ENCODE peak calls at places on chromosome 19, in eight cellular contexts. R is neural progenitor cell; V is heart right ventricle; Z is A549; C is esophagus muscularis mucosa; E is CD8-positive, alpha-beta memory T cell; A is tibial nerve; Y is CD8-positive, alpha-beta T cell. G is an unnamed sample.

GRCh38 chr19:51071006-51071405 is 6.1 kb upstream of the KLK13 start:
- DNase-seq in R (no peak), V (no peak), Z (no peak), C (no peak), E (no peak), A (no peak), Y (no peak), G (no peak)

GRCh38 chr19:35417278-35417677 is 30.8 kb upstream of the FFAR2 start:
- DNase-seq in R (no peak), V (no peak), Z (no peak), C (no peak), E (no peak), A (no peak), Y (no peak), G (no peak)

GRCh38 chr19:29845576-29846176 is 33.9 kb downstream of the CCNE1 start:
- DNase-seq in R (peak; percentile 38), V (no peak), Z (peak; percentile 84), C (no peak), E (peak; percentile 12), A (no peak), Y (peak; percentile 60), G (peak; percentile 18)

GRCh38 chr19:56476671-56477428 is at the start of gene ZNF667:
- DNase-seq in R (peak; percentile 7), V (no peak), Z (no peak), C (no peak), E (no peak), A (peak; percentile 16), Y (no peak), G (peak; percentile 11)

GRCh38 chr19:57978586-57979289 is 4.4 kb upstream of the C19orf18 start:
- DNase-seq in R (no peak), V (no peak), Z (no peak), C (no peak), E (no peak), A (no peak), Y (no peak), G (no peak)

GRCh38 chr19:12788025-12788681 is 3.1 kb upstream of the JUNB start:
- DNase-seq in R (no peak), V (no peak), Z (no peak), C (no peak), E (no peak), A (no peak), Y (no peak), G (no peak)

GRCh38 chr19:31113250-31113685 is 236.0 kb downstream of the TSHZ3 start:
- DNase-seq in R (no peak), V (no peak), Z (peak; percentile 60), C (no peak), E (no peak), A (no peak), Y (no peak), G (no peak)

GRCh38 chr19:4647676-4648644 is 8.6 kb downstream of the TNFAIP8L1 start:
- DNase-seq in R (no peak), V (peak; percentile 74), Z (no peak), C (no peak), E (no peak), A (peak; percentile 54), Y (no peak), G (no peak)

GRCh38 chr19:2389594-2389993 is 29.5 kb downstream of the TMPRSS9 start:
- DNase-seq in R (no peak), V (no peak), Z (no peak), C (no peak), E (no peak), A (no peak), Y (no peak), G (no peak)

GRCh38 chr19:2381151-2381822 is 21.2 kb downstream of the TMPRSS9 start:
- DNase-seq in R (peak; percentile 43), V (no peak), Z (no peak), C (no peak), E (no peak), A (no peak), Y (no peak), G (no peak)

GRCh38 chr19:2387367-2388288 is 27.6 kb downstream of the TMPRSS9 start:
- DNase-seq in R (no peak), V (no peak), Z (no peak), C (no peak), E (no peak), A (no peak), Y (no peak), G (no peak)

GRCh38 chr19:2382530-2383222 is 22.6 kb downstream of the TMPRSS9 start:
- DNase-seq in R (no peak), V (no peak), Z (no peak), C (no peak), E (no peak), A (no peak), Y (no peak), G (no peak)

DNA sequence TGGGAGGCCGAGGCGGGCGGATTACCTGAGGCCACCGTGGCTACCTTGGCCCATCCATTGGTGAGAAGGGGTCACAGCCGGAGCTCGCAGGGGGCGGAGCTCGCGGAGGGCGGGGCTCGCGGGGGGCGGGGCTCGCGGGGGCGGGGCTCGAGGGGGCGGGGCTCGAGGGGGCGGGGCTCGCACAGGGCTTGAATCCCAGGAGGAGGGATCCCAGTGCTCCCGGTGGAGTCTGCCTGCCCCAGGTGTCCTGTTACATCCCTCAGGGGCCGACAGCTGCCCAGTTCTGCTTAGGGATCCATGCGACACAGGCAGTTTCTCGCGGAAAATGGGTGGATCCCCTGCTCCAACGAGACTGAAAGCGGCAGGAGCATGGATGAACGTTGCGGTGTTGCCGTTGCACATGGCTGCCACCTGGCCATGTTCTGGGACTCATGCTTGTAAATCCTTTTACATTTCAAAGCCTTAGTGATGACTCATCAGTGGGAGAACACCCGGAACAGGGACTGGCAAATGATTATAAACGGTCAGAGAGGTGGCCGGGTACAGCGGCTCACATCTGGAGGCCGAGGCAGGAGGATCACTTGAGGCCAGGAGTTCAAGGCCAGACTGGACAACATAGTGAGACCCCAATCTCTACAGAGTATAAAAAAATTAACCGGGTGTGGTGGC is 25.1 kb downstream of the TMPRSS9 start:
- DNase-seq in R (peak; percentile 79), V (no peak), Z (peak; percentile 84), C (no peak), E (no peak), A (no peak), Y (no peak), G (peak; percentile 83)
- H3K27ac ChIP-seq in R (no peak overlapping the region), V (no peak overlapping the region), Z (peak overlapping the region; percentile 77), C (no peak overlapping the region), E (no peak overlapping the region), A (no peak overlapping the region), Y (no peak overlapping the region), G (no peak overlapping the region)

GRCh38 chr19:34172661-34173144 is 399 bp downstream of the LSM14A start:
- DNase-seq in R (peak; percentile 90), V (no peak), Z (no peak), C (no peak), E (no peak), A (no peak), Y (no peak), G (peak; percentile 53)
- H3K4me1 ChIP-seq in R (peaks cover 45% of the 10 kb centered on the region), V (peaks cover 52% of the 10 kb centered on the region), Z (peaks cover 44% of the 10 kb centered on the region), C (peaks cover 52% of the 10 kb centered on the region), E (peaks cover 46% of the 10 kb centered on the region), A (peaks cover 3% of the 10 kb centered on the region), Y (peaks cover 52% of the 10 kb centered on the region), G (peaks cover 39% of the 10 kb centered on the region)

GRCh38 chr19:38638461-38638860 is 9.0 kb upstream of the ACTN4 start:
- DNase-seq in R (no peak), V (no peak), Z (no peak), C (no peak), E (no peak), A (no peak), Y (no peak), G (no peak)

GRCh38 chr19:38634757-38635482 is 12.5 kb upstream of the ACTN4 start:
- DNase-seq in R (peak; percentile 67), V (peak; percentile 82), Z (peak; percentile 80), C (no peak), E (peak; percentile 62), A (peak; percentile 43), Y (peak; percentile 84), G (peak; percentile 74)

GRCh38 chr19:38639679-38640078 is 7.8 kb upstream of the ACTN4 start:
- DNase-seq in R (no peak), V (no peak), Z (no peak), C (no peak), E (no peak), A (no peak), Y (no peak), G (no peak)

GRCh38 chr19:38632476-38633213 is 13.7 kb downstream of the EIF3K start:
- DNase-seq in R (no peak), V (no peak), Z (no peak), C (no peak), E (no peak), A (no peak), Y (no peak), G (no peak)

GRCh38 chr19:38635483-38636399 is 11.7 kb upstream of the ACTN4 start:
- DNase-seq in R (no peak), V (no peak), Z (no peak), C (no peak), E (no peak), A (no peak), Y (no peak), G (no peak)
- H3K27ac ChIP-seq in R (no peak overlapping the region), V (peak overlapping the region; percentile 73), Z (peak overlapping the region; percentile 77), C (peak overlapping the region; percentile 45), E (peak overlapping the region; percentile 20), A (peak overlapping the region; percentile 58), Y (no peak overlapping the region), G (no peak overlapping the region)

DNA sequence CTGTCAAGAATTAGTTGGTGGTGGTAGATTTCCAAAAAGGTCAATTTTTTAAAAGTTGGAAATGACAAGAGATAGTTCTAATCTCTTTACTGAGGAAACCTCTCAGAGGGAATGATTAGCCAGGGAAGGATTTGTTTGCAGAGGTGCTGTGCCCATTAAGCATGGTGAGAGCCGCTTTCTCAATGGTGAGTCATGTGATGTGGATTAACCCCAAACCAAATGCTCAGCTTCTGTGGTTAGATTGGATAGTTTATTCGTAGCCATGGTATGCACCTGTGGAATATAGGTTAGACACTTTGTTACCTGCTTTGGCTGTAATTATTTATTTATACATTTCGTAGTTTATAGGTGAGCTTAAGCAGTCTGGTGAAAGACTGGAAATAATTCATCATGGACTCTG is 7.1 kb downstream of the HNRNPM start:
- DNase-seq in R (peak; percentile 40), V (no peak), Z (peak; percentile 30), C (no peak), E (no peak), A (no peak), Y (no peak), G (no peak)
- H3K4me1 ChIP-seq in R (peaks cover 47% of the 10 kb centered on the region), V (peaks cover 97% of the 10 kb centered on the region), Z (peaks cover 81% of the 10 kb centered on the region), C (peaks cover 90% of the 10 kb centered on the region), E (peaks cover 73% of the 10 kb centered on the region), A (no peaks in the 10 kb centered on the region), Y (peaks cover 63% of the 10 kb centered on the region), G (peaks cover 26% of the 10 kb centered on the region)